ENCODE peak calls at places on chromosomes 11 and 22, in four cellular contexts. X, L, D and P are unnamed samples.

GRCh38 chr22:37019309-37020191 is at the start of the genes MPST and TST:
- DNase-seq in X (no peak), L (peak), D (peak), P (peak)

GRCh38 chr11:9820260-9820659 is 156.4 kb downstream of the SWAP70 start:
- DNase-seq in X (no peak), L (no peak), D (no peak), P (no peak)

GRCh38 chr11:26910192-26910591 is 83.7 kb upstream of the FIBIN start:
- DNase-seq in X (no peak), L (no peak), D (no peak), P (no peak)

GRCh38 chr22:39543095-39543494 is 10.5 kb upstream of the RPS19BP1 start:
- DNase-seq in X (no peak), L (peak), D (no peak), P (peak)

GRCh38 chr22:30573594-30574094 is 821 bp downstream of the GAL3ST1 start:
- DNase-seq in X (no peak), L (no peak), D (no peak), P (peak)

GRCh38 chr11:106398396-106399074 is 321.1 kb downstream of the AASDHPPT start:
- DNase-seq in X (no peak), L (no peak), D (no peak), P (no peak)

GRCh38 chr11:44927174-44927661 is 23.5 kb downstream of the TP53I11 start:
- DNase-seq in X (peak), L (peak), D (peak), P (peak)

GRCh38 chr11:81270686-81271085 is 1463.0 kb downstream of the FAM181B start:
- DNase-seq in X (no peak), L (no peak), D (no peak), P (no peak)

GRCh38 chr22:40397436-40397835 is 27.0 kb downstream of the SGSM3 start:
- DNase-seq in X (no peak), L (no peak), D (no peak), P (peak)

GRCh38 chr11:73359341-73359740 is 16.9 kb upstream of the RELT start:
- DNase-seq in X (no peak), L (no peak), D (no peak), P (no peak)

GRCh38 chr22:35457729-35458546 is 58.0 kb downstream of the MCM5 start:
- DNase-seq in X (no peak), L (no peak), D (no peak), P (no peak)

GRCh38 chr11:8728566-8728965 is 46.0 kb downstream of the RPL27A start:
- DNase-seq in X (no peak), L (no peak), D (no peak), P (no peak)

GRCh38 chr22:47474895-47475294 is 712.4 kb downstream of the TBC1D22A start:
- DNase-seq in X (no peak), L (no peak), D (no peak), P (no peak)

GRCh38 chr11:119409731-119410130 is 13.2 kb downstream of the THY1 start:
- DNase-seq in X (no peak), L (no peak), D (no peak), P (no peak)

GRCh38 chr11:119361961-119362725 is 15.6 kb upstream of the MFRP start:
- DNase-seq in X (no peak), L (no peak), D (no peak), P (no peak)

GRCh38 chr22:29641052-29641780 is 37.8 kb downstream of the NF2 start:
- DNase-seq in X (no peak), L (no peak), D (no peak), P (no peak)